ENCODE peak calls at places on chromosomes 4 and X, in six cellular contexts. One of them, this sample, is unnamed.

GRCh38 chr4:145840162-145840768 is 98.4 kb downstream of the ZNF827 start:
- DNase-seq in suprapubic skin: no peak
- DNase-seq in stimulated activated CD8-positive, alpha-beta memory T cell treated with anti-CD3 and anti-CD28 coated beads, Interleukin-15, amount 100 ng/mL, for 24 hours: no peak
- DNase-seq in stimulated activated CD4-positive, alpha-beta T cell treated with anti-CD3 and anti-CD28 coated beads, Interleukin-4, amount 100 ng/mL, for 48 hours: no peak
- DNase-seq in right cardiac atrium: no peak
- DNase-seq in NCI-H2171: no peak
- DNase-seq in this sample: no peak

GRCh38 chr4:150039790-150040189 is 38.5 kb upstream of the DCLK2 start:
- DNase-seq in suprapubic skin: no peak
- DNase-seq in stimulated activated CD8-positive, alpha-beta memory T cell treated with anti-CD3 and anti-CD28 coated beads, Interleukin-15, amount 100 ng/mL, for 24 hours: no peak
- DNase-seq in stimulated activated CD4-positive, alpha-beta T cell treated with anti-CD3 and anti-CD28 coated beads, Interleukin-4, amount 100 ng/mL, for 48 hours: no peak
- DNase-seq in right cardiac atrium: no peak
- DNase-seq in NCI-H2171: no peak
- DNase-seq in this sample: no peak

GRCh38 chr4:155722816-155723499 is 35.9 kb upstream of the GUCY1B1 start:
- DNase-seq in suprapubic skin: no peak
- DNase-seq in stimulated activated CD8-positive, alpha-beta memory T cell treated with anti-CD3 and anti-CD28 coated beads, Interleukin-15, amount 100 ng/mL, for 24 hours: no peak
- DNase-seq in stimulated activated CD4-positive, alpha-beta T cell treated with anti-CD3 and anti-CD28 coated beads, Interleukin-4, amount 100 ng/mL, for 48 hours: no peak
- DNase-seq in right cardiac atrium: no peak
- DNase-seq in NCI-H2171: no peak
- DNase-seq in this sample: no peak

GRCh38 chr4:22077571-22077970 is 129.0 kb upstream of the KCNIP4 start:
- DNase-seq in suprapubic skin: no peak
- DNase-seq in stimulated activated CD8-positive, alpha-beta memory T cell treated with anti-CD3 and anti-CD28 coated beads, Interleukin-15, amount 100 ng/mL, for 24 hours: no peak
- DNase-seq in stimulated activated CD4-positive, alpha-beta T cell treated with anti-CD3 and anti-CD28 coated beads, Interleukin-4, amount 100 ng/mL, for 48 hours: no peak
- DNase-seq in right cardiac atrium: no peak
- DNase-seq in NCI-H2171: no peak
- DNase-seq in this sample: no peak

GRCh38 chr4:150418757-150419410 is 163.1 kb upstream of the MAB21L2 start:
- DNase-seq in suprapubic skin: no peak
- DNase-seq in stimulated activated CD8-positive, alpha-beta memory T cell treated with anti-CD3 and anti-CD28 coated beads, Interleukin-15, amount 100 ng/mL, for 24 hours: no peak
- DNase-seq in stimulated activated CD4-positive, alpha-beta T cell treated with anti-CD3 and anti-CD28 coated beads, Interleukin-4, amount 100 ng/mL, for 48 hours: no peak
- DNase-seq in right cardiac atrium: no peak
- DNase-seq in NCI-H2171: no peak
- DNase-seq in this sample: no peak

GRCh38 chr4:9762823-9763475 is 18.5 kb upstream of the DRD5 start:
- DNase-seq in suprapubic skin: no peak
- DNase-seq in stimulated activated CD8-positive, alpha-beta memory T cell treated with anti-CD3 and anti-CD28 coated beads, Interleukin-15, amount 100 ng/mL, for 24 hours: no peak
- DNase-seq in stimulated activated CD4-positive, alpha-beta T cell treated with anti-CD3 and anti-CD28 coated beads, Interleukin-4, amount 100 ng/mL, for 48 hours: peak
- DNase-seq in right cardiac atrium: no peak
- DNase-seq in NCI-H2171: peak
- DNase-seq in this sample: peak

GRCh38 chr4:10115657-10116624 is 658 bp downstream of the WDR1 start:
- DNase-seq in suprapubic skin: no peak
- DNase-seq in stimulated activated CD8-positive, alpha-beta memory T cell treated with anti-CD3 and anti-CD28 coated beads, Interleukin-15, amount 100 ng/mL, for 24 hours: no peak
- DNase-seq in stimulated activated CD4-positive, alpha-beta T cell treated with anti-CD3 and anti-CD28 coated beads, Interleukin-4, amount 100 ng/mL, for 48 hours: peak
- DNase-seq in right cardiac atrium: peak
- DNase-seq in NCI-H2171: no peak
- DNase-seq in this sample: peak

GRCh38 chr4:7313361-7313811 is 121.0 kb downstream of the SORCS2 start:
- DNase-seq in suprapubic skin: no peak
- DNase-seq in stimulated activated CD8-positive, alpha-beta memory T cell treated with anti-CD3 and anti-CD28 coated beads, Interleukin-15, amount 100 ng/mL, for 24 hours: no peak
- DNase-seq in stimulated activated CD4-positive, alpha-beta T cell treated with anti-CD3 and anti-CD28 coated beads, Interleukin-4, amount 100 ng/mL, for 48 hours: no peak
- DNase-seq in right cardiac atrium: no peak
- DNase-seq in NCI-H2171: no peak
- DNase-seq in this sample: no peak

GRCh38 chr4:76007089-76007559 is at the start of gene CXCL9:
- DNase-seq in suprapubic skin: no peak
- DNase-seq in stimulated activated CD8-positive, alpha-beta memory T cell treated with anti-CD3 and anti-CD28 coated beads, Interleukin-15, amount 100 ng/mL, for 24 hours: no peak
- DNase-seq in stimulated activated CD4-positive, alpha-beta T cell treated with anti-CD3 and anti-CD28 coated beads, Interleukin-4, amount 100 ng/mL, for 48 hours: no peak
- DNase-seq in right cardiac atrium: no peak
- DNase-seq in NCI-H2171: no peak
- DNase-seq in this sample: no peak

GRCh38 chr4:2673157-2673556 is 83.0 kb downstream of the TNIP2 start:
- DNase-seq in suprapubic skin: no peak
- DNase-seq in stimulated activated CD8-positive, alpha-beta memory T cell treated with anti-CD3 and anti-CD28 coated beads, Interleukin-15, amount 100 ng/mL, for 24 hours: no peak
- DNase-seq in stimulated activated CD4-positive, alpha-beta T cell treated with anti-CD3 and anti-CD28 coated beads, Interleukin-4, amount 100 ng/mL, for 48 hours: no peak
- DNase-seq in right cardiac atrium: no peak
- DNase-seq in NCI-H2171: no peak
- DNase-seq in this sample: no peak

GRCh38 chrX:136768469-136769084 is 12.2 kb downstream of the ARHGEF6 start:
- DNase-seq in suprapubic skin: no peak
- DNase-seq in stimulated activated CD8-positive, alpha-beta memory T cell treated with anti-CD3 and anti-CD28 coated beads, Interleukin-15, amount 100 ng/mL, for 24 hours: no peak
- DNase-seq in stimulated activated CD4-positive, alpha-beta T cell treated with anti-CD3 and anti-CD28 coated beads, Interleukin-4, amount 100 ng/mL, for 48 hours: peak
- DNase-seq in right cardiac atrium: peak
- DNase-seq in NCI-H2171: peak
- DNase-seq in this sample: no peak

GRCh38 chr4:160523236-160523635 is 1420.4 kb downstream of the RAPGEF2 start:
- DNase-seq in suprapubic skin: no peak
- DNase-seq in stimulated activated CD8-positive, alpha-beta memory T cell treated with anti-CD3 and anti-CD28 coated beads, Interleukin-15, amount 100 ng/mL, for 24 hours: no peak
- DNase-seq in stimulated activated CD4-positive, alpha-beta T cell treated with anti-CD3 and anti-CD28 coated beads, Interleukin-4, amount 100 ng/mL, for 48 hours: no peak
- DNase-seq in right cardiac atrium: no peak
- DNase-seq in NCI-H2171: no peak
- DNase-seq in this sample: no peak

GRCh38 chr4:137274404-137274803 is 257.9 kb downstream of the PCDH18 start:
- DNase-seq in suprapubic skin: no peak
- DNase-seq in stimulated activated CD8-positive, alpha-beta memory T cell treated with anti-CD3 and anti-CD28 coated beads, Interleukin-15, amount 100 ng/mL, for 24 hours: no peak
- DNase-seq in stimulated activated CD4-positive, alpha-beta T cell treated with anti-CD3 and anti-CD28 coated beads, Interleukin-4, amount 100 ng/mL, for 48 hours: no peak
- DNase-seq in right cardiac atrium: no peak
- DNase-seq in NCI-H2171: no peak
- DNase-seq in this sample: no peak

GRCh38 chr4:151045907-151046306 is 30.8 kb upstream of the LRBA start:
- DNase-seq in suprapubic skin: no peak
- DNase-seq in stimulated activated CD8-positive, alpha-beta memory T cell treated with anti-CD3 and anti-CD28 coated beads, Interleukin-15, amount 100 ng/mL, for 24 hours: no peak
- DNase-seq in stimulated activated CD4-positive, alpha-beta T cell treated with anti-CD3 and anti-CD28 coated beads, Interleukin-4, amount 100 ng/mL, for 48 hours: no peak
- DNase-seq in right cardiac atrium: no peak
- DNase-seq in NCI-H2171: no peak
- DNase-seq in this sample: no peak

GRCh38 chrX:135520022-135520552 is 373 bp upstream of the INTS6L start:
- DNase-seq in suprapubic skin: no peak
- DNase-seq in stimulated activated CD8-positive, alpha-beta memory T cell treated with anti-CD3 and anti-CD28 coated beads, Interleukin-15, amount 100 ng/mL, for 24 hours: no peak
- DNase-seq in stimulated activated CD4-positive, alpha-beta T cell treated with anti-CD3 and anti-CD28 coated beads, Interleukin-4, amount 100 ng/mL, for 48 hours: no peak
- DNase-seq in right cardiac atrium: no peak
- DNase-seq in NCI-H2171: no peak
- DNase-seq in this sample: no peak

GRCh38 chr4:5921074-5921473 is 28.2 kb upstream of the CRMP1 start:
- DNase-seq in suprapubic skin: no peak
- DNase-seq in stimulated activated CD8-positive, alpha-beta memory T cell treated with anti-CD3 and anti-CD28 coated beads, Interleukin-15, amount 100 ng/mL, for 24 hours: no peak
- DNase-seq in stimulated activated CD4-positive, alpha-beta T cell treated with anti-CD3 and anti-CD28 coated beads, Interleukin-4, amount 100 ng/mL, for 48 hours: no peak
- DNase-seq in right cardiac atrium: no peak
- DNase-seq in NCI-H2171: no peak
- DNase-seq in this sample: no peak

GRCh38 chr4:82044141-82044993 is 329.4 kb downstream of the HNRNPD start:
- DNase-seq in suprapubic skin: peak
- DNase-seq in stimulated activated CD8-positive, alpha-beta memory T cell treated with anti-CD3 and anti-CD28 coated beads, Interleukin-15, amount 100 ng/mL, for 24 hours: no peak
- DNase-seq in stimulated activated CD4-positive, alpha-beta T cell treated with anti-CD3 and anti-CD28 coated beads, Interleukin-4, amount 100 ng/mL, for 48 hours: no peak
- DNase-seq in right cardiac atrium: peak
- DNase-seq in NCI-H2171: peak
- DNase-seq in this sample: peak

GRCh38 chrX:53281321-53281822 is at the start of gene IQSEC2:
- DNase-seq in suprapubic skin: peak
- DNase-seq in stimulated activated CD8-positive, alpha-beta memory T cell treated with anti-CD3 and anti-CD28 coated beads, Interleukin-15, amount 100 ng/mL, for 24 hours: no peak
- DNase-seq in stimulated activated CD4-positive, alpha-beta T cell treated with anti-CD3 and anti-CD28 coated beads, Interleukin-4, amount 100 ng/mL, for 48 hours: no peak
- DNase-seq in right cardiac atrium: peak
- DNase-seq in NCI-H2171: peak
- DNase-seq in this sample: peak

GRCh38 chrX:14022019-14022418 is 7.7 kb downstream of the GEMIN8 start:
- DNase-seq in suprapubic skin: no peak
- DNase-seq in stimulated activated CD8-positive, alpha-beta memory T cell treated with anti-CD3 and anti-CD28 coated beads, Interleukin-15, amount 100 ng/mL, for 24 hours: no peak
- DNase-seq in stimulated activated CD4-positive, alpha-beta T cell treated with anti-CD3 and anti-CD28 coated beads, Interleukin-4, amount 100 ng/mL, for 48 hours: no peak
- DNase-seq in right cardiac atrium: no peak
- DNase-seq in NCI-H2171: no peak
- DNase-seq in this sample: no peak

GRCh38 chr4:40713798-40714197 is 36.0 kb upstream of the NSUN7 start:
- DNase-seq in suprapubic skin: no peak
- DNase-seq in stimulated activated CD8-positive, alpha-beta memory T cell treated with anti-CD3 and anti-CD28 coated beads, Interleukin-15, amount 100 ng/mL, for 24 hours: no peak
- DNase-seq in stimulated activated CD4-positive, alpha-beta T cell treated with anti-CD3 and anti-CD28 coated beads, Interleukin-4, amount 100 ng/mL, for 48 hours: no peak
- DNase-seq in right cardiac atrium: no peak
- DNase-seq in NCI-H2171: no peak
- DNase-seq in this sample: no peak

GRCh38 chrX:150258463-150259430 is 104.4 kb upstream of the MAMLD1 start:
- DNase-seq in suprapubic skin: no peak
- DNase-seq in stimulated activated CD8-positive, alpha-beta memory T cell treated with anti-CD3 and anti-CD28 coated beads, Interleukin-15, amount 100 ng/mL, for 24 hours: no peak
- DNase-seq in stimulated activated CD4-positive, alpha-beta T cell treated with anti-CD3 and anti-CD28 coated beads, Interleukin-4, amount 100 ng/mL, for 48 hours: no peak
- DNase-seq in right cardiac atrium: no peak
- DNase-seq in NCI-H2171: no peak
- DNase-seq in this sample: no peak

GRCh38 chr4:113858924-113859323 is 97.4 kb upstream of the CAMK2D start:
- DNase-seq in suprapubic skin: no peak
- DNase-seq in stimulated activated CD8-positive, alpha-beta memory T cell treated with anti-CD3 and anti-CD28 coated beads, Interleukin-15, amount 100 ng/mL, for 24 hours: no peak
- DNase-seq in stimulated activated CD4-positive, alpha-beta T cell treated with anti-CD3 and anti-CD28 coated beads, Interleukin-4, amount 100 ng/mL, for 48 hours: no peak
- DNase-seq in right cardiac atrium: no peak
- DNase-seq in NCI-H2171: no peak
- DNase-seq in this sample: no peak

GRCh38 chr4:78749972-78750727 is 26.0 kb upstream of the BMP2K start:
- DNase-seq in suprapubic skin: no peak
- DNase-seq in stimulated activated CD8-positive, alpha-beta memory T cell treated with anti-CD3 and anti-CD28 coated beads, Interleukin-15, amount 100 ng/mL, for 24 hours: no peak
- DNase-seq in stimulated activated CD4-positive, alpha-beta T cell treated with anti-CD3 and anti-CD28 coated beads, Interleukin-4, amount 100 ng/mL, for 48 hours: no peak
- DNase-seq in right cardiac atrium: no peak
- DNase-seq in NCI-H2171: no peak
- DNase-seq in this sample: no peak

GRCh38 chr4:106618920-106619319 is 250.3 kb upstream of the GIMD1 start:
- DNase-seq in suprapubic skin: no peak
- DNase-seq in stimulated activated CD8-positive, alpha-beta memory T cell treated with anti-CD3 and anti-CD28 coated beads, Interleukin-15, amount 100 ng/mL, for 24 hours: no peak
- DNase-seq in stimulated activated CD4-positive, alpha-beta T cell treated with anti-CD3 and anti-CD28 coated beads, Interleukin-4, amount 100 ng/mL, for 48 hours: no peak
- DNase-seq in right cardiac atrium: no peak
- DNase-seq in NCI-H2171: no peak
- DNase-seq in this sample: no peak

GRCh38 chr4:101400096-101400495 is 52.8 kb upstream of the PPP3CA start:
- DNase-seq in suprapubic skin: no peak
- DNase-seq in stimulated activated CD8-positive, alpha-beta memory T cell treated with anti-CD3 and anti-CD28 coated beads, Interleukin-15, amount 100 ng/mL, for 24 hours: no peak
- DNase-seq in stimulated activated CD4-positive, alpha-beta T cell treated with anti-CD3 and anti-CD28 coated beads, Interleukin-4, amount 100 ng/mL, for 48 hours: peak
- DNase-seq in right cardiac atrium: no peak
- DNase-seq in NCI-H2171: no peak
- DNase-seq in this sample: no peak

GRCh38 chr4:150078996-150079581 is 844 bp downstream of the DCLK2 start:
- DNase-seq in suprapubic skin: no peak
- DNase-seq in stimulated activated CD8-positive, alpha-beta memory T cell treated with anti-CD3 and anti-CD28 coated beads, Interleukin-15, amount 100 ng/mL, for 24 hours: no peak
- DNase-seq in stimulated activated CD4-positive, alpha-beta T cell treated with anti-CD3 and anti-CD28 coated beads, Interleukin-4, amount 100 ng/mL, for 48 hours: no peak
- DNase-seq in right cardiac atrium: peak
- DNase-seq in NCI-H2171: peak
- DNase-seq in this sample: peak

GRCh38 chr4:159428975-159429692 is 326.3 kb downstream of the RAPGEF2 start:
- DNase-seq in suprapubic skin: no peak
- DNase-seq in stimulated activated CD8-positive, alpha-beta memory T cell treated with anti-CD3 and anti-CD28 coated beads, Interleukin-15, amount 100 ng/mL, for 24 hours: no peak
- DNase-seq in stimulated activated CD4-positive, alpha-beta T cell treated with anti-CD3 and anti-CD28 coated beads, Interleukin-4, amount 100 ng/mL, for 48 hours: no peak
- DNase-seq in right cardiac atrium: no peak
- DNase-seq in NCI-H2171: no peak
- DNase-seq in this sample: no peak

GRCh38 chrX:100368167-100368566 is 41.9 kb downstream of the PCDH19 start:
- DNase-seq in suprapubic skin: no peak
- DNase-seq in stimulated activated CD8-positive, alpha-beta memory T cell treated with anti-CD3 and anti-CD28 coated beads, Interleukin-15, amount 100 ng/mL, for 24 hours: no peak
- DNase-seq in stimulated activated CD4-positive, alpha-beta T cell treated with anti-CD3 and anti-CD28 coated beads, Interleukin-4, amount 100 ng/mL, for 48 hours: no peak
- DNase-seq in right cardiac atrium: no peak
- DNase-seq in NCI-H2171: no peak
- DNase-seq in this sample: no peak

GRCh38 chr4:128385683-128386304 is 98.2 kb upstream of the PGRMC2 start:
- DNase-seq in suprapubic skin: no peak
- DNase-seq in stimulated activated CD8-positive, alpha-beta memory T cell treated with anti-CD3 and anti-CD28 coated beads, Interleukin-15, amount 100 ng/mL, for 24 hours: no peak
- DNase-seq in stimulated activated CD4-positive, alpha-beta T cell treated with anti-CD3 and anti-CD28 coated beads, Interleukin-4, amount 100 ng/mL, for 48 hours: no peak
- DNase-seq in right cardiac atrium: no peak
- DNase-seq in NCI-H2171: no peak
- DNase-seq in this sample: no peak

GRCh38 chr4:168600796-168601583 is 104.1 kb downstream of the PALLD start:
- DNase-seq in suprapubic skin: no peak
- DNase-seq in stimulated activated CD8-positive, alpha-beta memory T cell treated with anti-CD3 and anti-CD28 coated beads, Interleukin-15, amount 100 ng/mL, for 24 hours: no peak
- DNase-seq in stimulated activated CD4-positive, alpha-beta T cell treated with anti-CD3 and anti-CD28 coated beads, Interleukin-4, amount 100 ng/mL, for 48 hours: no peak
- DNase-seq in right cardiac atrium: no peak
- DNase-seq in NCI-H2171: no peak
- DNase-seq in this sample: no peak

GRCh38 chr4:138650917-138651564 is 364.5 kb upstream of the NOCT start:
- DNase-seq in suprapubic skin: no peak
- DNase-seq in stimulated activated CD8-positive, alpha-beta memory T cell treated with anti-CD3 and anti-CD28 coated beads, Interleukin-15, amount 100 ng/mL, for 24 hours: no peak
- DNase-seq in stimulated activated CD4-positive, alpha-beta T cell treated with anti-CD3 and anti-CD28 coated beads, Interleukin-4, amount 100 ng/mL, for 48 hours: no peak
- DNase-seq in right cardiac atrium: no peak
- DNase-seq in NCI-H2171: no peak
- DNase-seq in this sample: no peak

GRCh38 chrX:49910344-49910743 is 12.1 kb upstream of the CLCN5 start:
- DNase-seq in suprapubic skin: no peak
- DNase-seq in stimulated activated CD8-positive, alpha-beta memory T cell treated with anti-CD3 and anti-CD28 coated beads, Interleukin-15, amount 100 ng/mL, for 24 hours: no peak
- DNase-seq in stimulated activated CD4-positive, alpha-beta T cell treated with anti-CD3 and anti-CD28 coated beads, Interleukin-4, amount 100 ng/mL, for 48 hours: no peak
- DNase-seq in right cardiac atrium: no peak
- DNase-seq in NCI-H2171: no peak
- DNase-seq in this sample: no peak

GRCh38 chrX:96770315-96770714 is 85.7 kb downstream of the DIAPH2 start:
- DNase-seq in suprapubic skin: no peak
- DNase-seq in stimulated activated CD8-positive, alpha-beta memory T cell treated with anti-CD3 and anti-CD28 coated beads, Interleukin-15, amount 100 ng/mL, for 24 hours: no peak
- DNase-seq in stimulated activated CD4-positive, alpha-beta T cell treated with anti-CD3 and anti-CD28 coated beads, Interleukin-4, amount 100 ng/mL, for 48 hours: no peak
- DNase-seq in right cardiac atrium: no peak
- DNase-seq in NCI-H2171: peak
- DNase-seq in this sample: no peak

GRCh38 chr4:25670991-25671390 is 15.3 kb downstream of the SLC34A2 start:
- DNase-seq in suprapubic skin: no peak
- DNase-seq in stimulated activated CD8-positive, alpha-beta memory T cell treated with anti-CD3 and anti-CD28 coated beads, Interleukin-15, amount 100 ng/mL, for 24 hours: no peak
- DNase-seq in stimulated activated CD4-positive, alpha-beta T cell treated with anti-CD3 and anti-CD28 coated beads, Interleukin-4, amount 100 ng/mL, for 48 hours: no peak
- DNase-seq in right cardiac atrium: no peak
- DNase-seq in NCI-H2171: no peak
- DNase-seq in this sample: no peak

GRCh38 chr4:16294455-16294854 is 68.2 kb upstream of the TAPT1 start:
- DNase-seq in suprapubic skin: no peak
- DNase-seq in stimulated activated CD8-positive, alpha-beta memory T cell treated with anti-CD3 and anti-CD28 coated beads, Interleukin-15, amount 100 ng/mL, for 24 hours: no peak
- DNase-seq in stimulated activated CD4-positive, alpha-beta T cell treated with anti-CD3 and anti-CD28 coated beads, Interleukin-4, amount 100 ng/mL, for 48 hours: no peak
- DNase-seq in right cardiac atrium: no peak
- DNase-seq in NCI-H2171: no peak
- DNase-seq in this sample: no peak

GRCh38 chrX:10055430-10055829 is 88.3 kb downstream of the CLDN34 start:
- DNase-seq in suprapubic skin: no peak
- DNase-seq in stimulated activated CD8-positive, alpha-beta memory T cell treated with anti-CD3 and anti-CD28 coated beads, Interleukin-15, amount 100 ng/mL, for 24 hours: no peak
- DNase-seq in stimulated activated CD4-positive, alpha-beta T cell treated with anti-CD3 and anti-CD28 coated beads, Interleukin-4, amount 100 ng/mL, for 48 hours: no peak
- DNase-seq in right cardiac atrium: no peak
- DNase-seq in NCI-H2171: no peak
- DNase-seq in this sample: no peak